ENCODE peak calls at places on chromosomes 11 and 22, in eight cellular contexts. E, V, U, A, W, Q, S and K are unnamed samples.
A peak's percentile ranks its signal among the peaks of the same experiment; 100 is the strongest.

GRCh38 chr11:14193644-14194043 is 165.3 kb downstream of the RRAS2 start:
- DNase-seq in V (no peak), W (no peak), A (no peak), U (no peak), E (no peak), Q (no peak), S (no peak), K (no peak)

GRCh38 chr22:46791201-46791731 is 28.8 kb downstream of the TBC1D22A start:
- DNase-seq in S (peak; percentile 69), W (peak; percentile 68), E (no peak), V (peak; percentile 86), A (peak; percentile 60), Q (peak; percentile 52), U (peak; percentile 50), K (no peak)

GRCh38 chr11:118247041-118247440 is 5.1 kb downstream of the MPZL3 start:
- DNase-seq in E (no peak), W (no peak), U (no peak), Q (no peak), S (no peak), A (no peak), V (no peak), K (no peak)

GRCh38 chr11:76788661-76789442 is 5.7 kb downstream of the TSKU start:
- DNase-seq in U (no peak), V (no peak), Q (peak; percentile 56), W (no peak), E (no peak), A (no peak), S (no peak), K (no peak)

GRCh38 chr11:43797866-43798265 is 82.8 kb upstream of the ALKBH3 start:
- DNase-seq in U (no peak), S (no peak), A (no peak), E (no peak), Q (no peak), W (no peak), V (no peak), K (no peak)

GRCh38 chr11:57335343-57336110 is at the start of gene SSRP1:
- DNase-seq in A (peak; percentile 94), W (peak; percentile 75), S (peak; percentile 94), Q (peak; percentile 93), U (peak; percentile 92), E (peak; percentile 91), V (peak; percentile 94), K (peak; percentile 92)

GRCh38 chr22:29327089-29327764 is 11.7 kb upstream of the RASL10A start:
- DNase-seq in A (no peak), Q (no peak), E (no peak), W (no peak), S (no peak), V (no peak), U (no peak), K (no peak)

GRCh38 chr11:61065955-61066638 is 36.2 kb upstream of the CD5 start:
- DNase-seq in W (no peak), E (no peak), A (no peak), Q (peak; percentile 15), U (no peak), S (peak; percentile 65), V (no peak), K (no peak)

GRCh38 chr11:43825217-43825816 is 55.3 kb upstream of the ALKBH3 start:
- DNase-seq in W (peak; percentile 16), Q (no peak), A (peak; percentile 11), U (peak; percentile 41), V (peak; percentile 7), E (no peak), S (no peak), K (no peak)

GRCh38 chr11:134276396-134277175 is 407 bp downstream of the GLB1L3 start:
- DNase-seq in S (no peak), E (no peak), W (no peak), U (no peak), V (no peak), A (no peak), Q (no peak), K (no peak)

GRCh38 chr11:58923300-58923788 is 15.9 kb upstream of the GLYATL1 start:
- DNase-seq in S (peak; percentile 51), W (peak; percentile 10), A (no peak), U (peak; percentile 30), E (no peak), V (no peak), Q (no peak), K (no peak)

GRCh38 chr11:109933126-109933525 is 160.1 kb upstream of the ZC3H12C start:
- DNase-seq in Q (no peak), A (no peak), W (no peak), E (no peak), V (no peak), S (no peak), U (no peak), K (no peak)

GRCh38 chr11:65488273-65489058 is 10.4 kb upstream of the MALAT1 start:
- DNase-seq in E (no peak), Q (no peak), U (peak; percentile 90), A (peak; percentile 31), V (no peak), S (no peak), W (no peak), K (no peak)

GRCh38 chr22:27438271-27438980 is 363.1 kb downstream of the MN1 start:
- DNase-seq in W (no peak), A (no peak), S (no peak), V (peak; percentile 38), E (no peak), Q (no peak), U (peak; percentile 87), K (no peak)